ENCODE peak calls at places on chromosome 1, in six cellular contexts. M is ovary; R is CD8-positive, alpha-beta T cell; Y is body of pancreas; D is psoas muscle; V is mesendoderm. H is an unnamed sample.
A peak's percentile ranks its signal among the peaks of the same experiment; 100 is the strongest.

GRCh38 chr1:245585252-245585959 is 430.6 kb downstream of the KIF26B start:
- DNase-seq in M (no peak), V (no peak), Y (no peak), D (no peak), R (no peak), H (peak; percentile 16)

GRCh38 chr1:247007511-247008405 is at the start of gene ZNF695:
- DNase-seq in V (peak; percentile 99), M (peak; percentile 40), D (peak; percentile 61), Y (peak; percentile 68), R (peak; percentile 33), H (peak; percentile 82)

GRCh38 chr1:101540161-101540560 is 303.3 kb downstream of the S1PR1 start:
- DNase-seq in D (no peak), V (no peak), R (no peak), Y (no peak), M (no peak), H (no peak)

GRCh38 chr1:25472494-25472893 is 41.8 kb downstream of the MACO1 start:
- DNase-seq in M (no peak), D (no peak), Y (no peak), R (peak; percentile 47), V (no peak), H (no peak)

GRCh38 chr1:200454425-200454824 is 44.6 kb upstream of the ZNF281 start:
- DNase-seq in Y (no peak), D (no peak), V (no peak), M (no peak), R (no peak), H (no peak)

GRCh38 chr1:91579658-91580228 is 79.1 kb downstream of the CDC7 start:
- DNase-seq in M (no peak), Y (no peak), V (no peak), D (no peak), R (no peak), H (no peak)

GRCh38 chr1:205488074-205488723 is 16.3 kb upstream of the CDK18 start:
- DNase-seq in R (peak; percentile 54), D (no peak), V (peak; percentile 89), Y (peak; percentile 61), M (peak; percentile 62), H (no peak)

GRCh38 chr1:103084176-103084575 is 24.1 kb downstream of the COL11A1 start:
- DNase-seq in M (no peak), D (no peak), R (no peak), V (no peak), Y (no peak), H (no peak)

GRCh38 chr1:103960710-103961109 is 211.0 kb downstream of the AMY1C start:
- DNase-seq in M (no peak), V (no peak), D (no peak), Y (no peak), R (no peak), H (no peak)

GRCh38 chr1:17944606-17945005 is 163.0 kb upstream of the IGSF21 start:
- DNase-seq in V (peak; percentile 42), Y (no peak), R (no peak), M (no peak), D (no peak), H (no peak)

GRCh38 chr1:28087614-28088167 is 719 bp downstream of the EYA3 start:
- DNase-seq in D (no peak), M (no peak), Y (no peak), R (peak; percentile 11), V (peak; percentile 49), H (no peak)

GRCh38 chr1:154808909-154809262 is 61.2 kb downstream of the KCNN3 start:
- DNase-seq in D (peak; percentile 54), R (no peak), V (no peak), M (no peak), Y (no peak), H (no peak)

GRCh38 chr1:42258218-42258617 is 76.8 kb downstream of the FOXJ3 start:
- DNase-seq in V (no peak), D (no peak), Y (no peak), M (no peak), R (no peak), H (no peak)

GRCh38 chr1:44543064-44543815 is 131.0 kb downstream of the TMEM53 start:
- DNase-seq in D (no peak), V (peak; percentile 97), R (no peak), Y (no peak), M (no peak), H (no peak)

GRCh38 chr1:207181838-207182237 is 77.8 kb downstream of the C4BPA start:
- DNase-seq in D (no peak), Y (no peak), M (no peak), R (no peak), V (peak; percentile 35), H (no peak)

GRCh38 chr1:6121651-6122370 is 58.3 kb downstream of the CHD5 start:
- DNase-seq in V (no peak), R (no peak), D (no peak), M (no peak), Y (peak; percentile 7), H (no peak)

GRCh38 chr1:162548170-162548569 is 13.4 kb upstream of the UAP1 start:
- DNase-seq in Y (no peak), M (no peak), V (no peak), R (no peak), D (peak; percentile 41), H (no peak)

GRCh38 chr1:235052067-235053008 is 76.3 kb downstream of the TOMM20 start:
- DNase-seq in M (no peak), V (no peak), R (no peak), Y (no peak), D (no peak), H (no peak)

GRCh38 chr1:235049217-235049616 is 79.4 kb downstream of the TOMM20 start:
- DNase-seq in D (no peak), M (no peak), V (no peak), Y (no peak), R (no peak), H (no peak)

GRCh38 chr1:235050911-235051360 is 77.7 kb downstream of the TOMM20 start:
- DNase-seq in M (no peak), V (peak; percentile 62), D (no peak), Y (no peak), R (no peak), H (no peak)

GRCh38 chr1:235054466-235054865 is 74.2 kb downstream of the TOMM20 start:
- DNase-seq in M (no peak), Y (no peak), V (no peak), R (no peak), D (no peak), H (no peak)

DNA sequence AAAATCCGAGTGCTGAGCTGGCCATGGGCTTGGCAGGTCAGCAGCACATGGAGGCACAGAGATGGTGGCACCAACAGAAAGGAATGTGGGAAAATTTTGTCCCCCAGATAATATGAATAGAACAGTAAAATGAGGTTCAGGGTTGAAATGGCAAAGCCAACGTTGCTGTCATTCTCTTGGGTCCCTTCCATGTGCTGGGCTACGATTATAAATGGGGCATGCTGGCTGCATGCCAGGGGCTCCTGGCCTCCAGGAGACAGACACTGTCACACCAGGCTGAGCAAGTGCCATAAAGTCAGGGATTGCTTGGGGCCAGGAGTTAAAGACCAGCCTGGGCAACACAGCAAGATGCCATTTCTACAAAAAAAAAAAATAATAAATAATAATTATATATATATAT is 77.1 kb downstream of the TOMM20 start:
- DNase-seq in Y (peak; percentile 52), D (no peak), M (no peak), V (no peak), R (no peak), H (no peak)
- H3K27ac ChIP-seq in Y (no peak overlapping the region), D (no peak overlapping the region), M (no peak overlapping the region), V (no peak overlapping the region), R (no peak overlapping the region), H (no peak overlapping the region)

DNA sequence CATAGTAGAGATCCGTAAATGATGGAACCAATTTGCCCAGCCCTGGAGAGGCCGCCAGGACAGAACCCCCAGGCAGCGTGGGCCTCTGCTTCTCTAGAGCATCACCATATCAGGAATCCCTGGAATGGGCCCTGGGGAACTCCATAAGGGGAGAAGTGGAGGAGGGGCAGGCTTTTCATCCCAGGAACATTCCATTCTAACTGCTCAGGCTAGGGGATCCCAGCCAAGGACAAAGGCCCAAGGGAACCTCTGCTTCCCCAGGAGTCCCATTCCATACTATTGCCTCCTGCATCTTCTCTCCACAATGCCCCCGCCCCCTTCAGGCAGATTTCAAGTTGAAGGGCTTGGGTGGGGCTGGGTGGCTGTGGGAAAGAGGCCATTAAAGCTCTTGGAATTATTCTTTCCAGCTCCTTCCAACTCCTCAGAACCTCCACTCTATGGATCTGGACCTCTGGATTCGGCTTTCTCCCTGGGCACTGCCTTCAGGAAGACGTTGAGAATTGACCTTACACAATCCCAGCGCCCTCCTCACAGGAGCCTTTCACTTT is 6.0 kb downstream of the TRNP1 start:
- DNase-seq in Y (peak; percentile 83), M (peak; percentile 41), V (peak; percentile 99), D (peak; percentile 59), R (no peak), H (peak; percentile 95)
- H3K4me3 ChIP-seq in Y (no peak overlapping the region), M (no peak overlapping the region), V (no peak overlapping the region), D (no peak overlapping the region), R (no peak overlapping the region), H (no peak overlapping the region)

GRCh38 chr1:84617349-84617748 is 43.1 kb upstream of the CTBS start:
- DNase-seq in R (no peak), Y (no peak), D (no peak), M (no peak), V (no peak), H (no peak)

GRCh38 chr1:84619383-84620093 is 45.3 kb upstream of the CTBS start:
- DNase-seq in Y (peak; percentile 45), R (no peak), D (no peak), M (no peak), V (peak; percentile 65), H (no peak)

GRCh38 chr1:84620720-84621313 is 46.6 kb upstream of the CTBS start:
- DNase-seq in M (peak; percentile 73), V (peak; percentile 91), Y (peak; percentile 77), D (peak; percentile 74), R (peak; percentile 80), H (no peak)

GRCh38 chr1:84624876-84625275 is 50.6 kb upstream of the CTBS start:
- DNase-seq in Y (no peak), R (no peak), M (no peak), D (no peak), V (no peak), H (no peak)

GRCh38 chr1:84621553-84621952 is 47.3 kb upstream of the CTBS start:
- DNase-seq in M (peak; percentile 19), Y (no peak), V (no peak), D (no peak), R (no peak), H (no peak)
- H3K27ac ChIP-seq in M (no peak overlapping the region), Y (no peak overlapping the region), V (no peak overlapping the region), D (no peak overlapping the region), R (no peak overlapping the region), H (no peak overlapping the region)

GRCh38 chr1:167618366-167618765 is 11.7 kb upstream of the RCSD1 start:
- DNase-seq in R (no peak), M (no peak), Y (no peak), V (no peak), D (no peak), H (no peak)

GRCh38 chr1:167618789-167619188 is 11.2 kb upstream of the RCSD1 start:
- DNase-seq in M (no peak), R (no peak), D (no peak), V (no peak), Y (no peak), H (no peak)

GRCh38 chr1:167617950-167618269 is 12.1 kb upstream of the RCSD1 start:
- DNase-seq in M (no peak), Y (no peak), R (no peak), V (no peak), D (no peak), H (no peak)

GRCh38 chr1:167621780-167622179 is 8.3 kb upstream of the RCSD1 start:
- DNase-seq in M (no peak), R (no peak), D (no peak), Y (no peak), V (no peak), H (no peak)

GRCh38 chr1:167620002-167620401 is 10.0 kb upstream of the RCSD1 start:
- DNase-seq in D (no peak), V (no peak), R (no peak), M (no peak), Y (no peak), H (no peak)
- H3K4me3 ChIP-seq in D (no peak overlapping the region), V (no peak overlapping the region), R (no peak overlapping the region), M (no peak overlapping the region), Y (no peak overlapping the region), H (no peak overlapping the region)